ENCODE peak calls at places on chromosome 19, in five cellular contexts. One of them, this sample, is unnamed.

GRCh38 chr19:55645512-55645881 is 2.0 kb downstream of the ZNF581 start:
- DNase-seq in lower lobe of right lung: no peak
- DNase-seq in progenitor cell of endocrine pancreas: no peak
- DNase-seq in upper lobe of left lung: no peak
- DNase-seq in pancreas: no peak
- DNase-seq in this sample: no peak

GRCh38 chr19:12237143-12237839 is 57.4 kb downstream of the ZNF44 start:
- DNase-seq in lower lobe of right lung: no peak
- DNase-seq in progenitor cell of endocrine pancreas: no peak
- DNase-seq in upper lobe of left lung: no peak
- DNase-seq in pancreas: no peak
- DNase-seq in this sample: no peak

GRCh38 chr19:29675650-29676186 is 10.5 kb downstream of the PLEKHF1 start:
- DNase-seq in lower lobe of right lung: no peak
- DNase-seq in progenitor cell of endocrine pancreas: no peak
- DNase-seq in upper lobe of left lung: peak; percentile 11
- DNase-seq in pancreas: no peak
- DNase-seq in this sample: peak; percentile 26

GRCh38 chr19:42471554-42472249 is 29.0 kb upstream of the CXCL17 start:
- DNase-seq in lower lobe of right lung: no peak
- DNase-seq in progenitor cell of endocrine pancreas: no peak
- DNase-seq in upper lobe of left lung: peak; percentile 44
- DNase-seq in pancreas: no peak
- DNase-seq in this sample: no peak

GRCh38 chr19:16143399-16144215 is at the start of gene HSH2D:
- DNase-seq in lower lobe of right lung: peak; percentile 94
- DNase-seq in progenitor cell of endocrine pancreas: no peak
- DNase-seq in upper lobe of left lung: peak; percentile 95
- DNase-seq in pancreas: peak; percentile 87
- DNase-seq in this sample: peak; percentile 94

GRCh38 chr19:40217921-40218890 is at the start of gene TTC9B:
- DNase-seq in lower lobe of right lung: no peak
- DNase-seq in progenitor cell of endocrine pancreas: no peak
- DNase-seq in upper lobe of left lung: no peak
- DNase-seq in pancreas: peak; percentile 61
- DNase-seq in this sample: peak; percentile 64

GRCh38 chr19:41711376-41712261 is 3.2 kb downstream of the CEACAM5 start:
- DNase-seq in lower lobe of right lung: no peak
- DNase-seq in progenitor cell of endocrine pancreas: no peak
- DNase-seq in upper lobe of left lung: no peak
- DNase-seq in pancreas: no peak
- DNase-seq in this sample: no peak

GRCh38 chr19:13738073-13738472 is 26.2 kb upstream of the MRI1 start:
- DNase-seq in lower lobe of right lung: no peak
- DNase-seq in progenitor cell of endocrine pancreas: no peak
- DNase-seq in upper lobe of left lung: no peak
- DNase-seq in pancreas: no peak
- DNase-seq in this sample: no peak

GRCh38 chr19:19997656-19998268 is 41.5 kb downstream of the ZNF682 start:
- DNase-seq in lower lobe of right lung: no peak
- DNase-seq in progenitor cell of endocrine pancreas: no peak
- DNase-seq in upper lobe of left lung: peak; percentile 35
- DNase-seq in pancreas: peak; percentile 81
- DNase-seq in this sample: peak; percentile 70

GRCh38 chr19:23772668-23773063 is 14.0 kb upstream of the ZNF681 start:
- DNase-seq in lower lobe of right lung: no peak
- DNase-seq in progenitor cell of endocrine pancreas: no peak
- DNase-seq in upper lobe of left lung: no peak
- DNase-seq in pancreas: no peak
- DNase-seq in this sample: no peak

GRCh38 chr19:52748336-52748950 is 13.6 kb upstream of the ZNF611 start:
- DNase-seq in lower lobe of right lung: no peak
- DNase-seq in progenitor cell of endocrine pancreas: no peak
- DNase-seq in upper lobe of left lung: no peak
- DNase-seq in pancreas: no peak
- DNase-seq in this sample: peak; percentile 14

GRCh38 chr19:12939292-12939606 is 840 bp downstream of the CALR start:
- DNase-seq in lower lobe of right lung: no peak
- DNase-seq in progenitor cell of endocrine pancreas: no peak
- DNase-seq in upper lobe of left lung: peak; percentile 51
- DNase-seq in pancreas: no peak
- DNase-seq in this sample: peak; percentile 74

GRCh38 chr19:30256510-30256850 is 115.7 kb upstream of the ZNF536 start:
- DNase-seq in lower lobe of right lung: no peak
- DNase-seq in progenitor cell of endocrine pancreas: no peak
- DNase-seq in upper lobe of left lung: no peak
- DNase-seq in pancreas: no peak
- DNase-seq in this sample: no peak

GRCh38 chr19:16199275-16199932 is 1.7 kb downstream of the AP1M1 start:
- DNase-seq in lower lobe of right lung: peak; percentile 71
- DNase-seq in progenitor cell of endocrine pancreas: no peak
- DNase-seq in upper lobe of left lung: peak; percentile 66
- DNase-seq in pancreas: peak; percentile 22
- DNase-seq in this sample: no peak

GRCh38 chr19:15432018-15432494 is 13.3 kb upstream of the AKAP8L start:
- DNase-seq in lower lobe of right lung: no peak
- DNase-seq in progenitor cell of endocrine pancreas: no peak
- DNase-seq in upper lobe of left lung: no peak
- DNase-seq in pancreas: no peak
- DNase-seq in this sample: peak; percentile 55

GRCh38 chr19:2041686-2042484 is 9.2 kb downstream of the MKNK2 start:
- DNase-seq in lower lobe of right lung: peak; percentile 99
- DNase-seq in progenitor cell of endocrine pancreas: peak; percentile 98
- DNase-seq in upper lobe of left lung: peak; percentile 98
- DNase-seq in pancreas: peak; percentile 100
- DNase-seq in this sample: peak; percentile 99

GRCh38 chr19:33621811-33622504 is at the start of gene CHST8:
- DNase-seq in lower lobe of right lung: no peak
- DNase-seq in progenitor cell of endocrine pancreas: peak; percentile 59
- DNase-seq in upper lobe of left lung: no peak
- DNase-seq in pancreas: peak; percentile 85
- DNase-seq in this sample: no peak

GRCh38 chr19:55391702-55392615 is 6.2 kb downstream of the RPL28 start:
- DNase-seq in lower lobe of right lung: no peak
- DNase-seq in progenitor cell of endocrine pancreas: no peak
- DNase-seq in upper lobe of left lung: no peak
- DNase-seq in pancreas: no peak
- DNase-seq in this sample: no peak

GRCh38 chr19:46546194-46546896 is 50.7 kb upstream of the PNMA8B start:
- DNase-seq in lower lobe of right lung: peak; percentile 67
- DNase-seq in progenitor cell of endocrine pancreas: no peak
- DNase-seq in upper lobe of left lung: peak; percentile 84
- DNase-seq in pancreas: no peak
- DNase-seq in this sample: peak; percentile 68

GRCh38 chr19:48670699-48671455 is 1.9 kb downstream of the NTN5 start:
- DNase-seq in lower lobe of right lung: no peak
- DNase-seq in progenitor cell of endocrine pancreas: no peak
- DNase-seq in upper lobe of left lung: no peak
- DNase-seq in pancreas: no peak
- DNase-seq in this sample: no peak
- TF ChIP-seq CTCF in lower lobe of right lung: no peak
- TF ChIP-seq CTCF in progenitor cell of endocrine pancreas: no peak
- TF ChIP-seq CTCF in upper lobe of left lung: no peak
- TF ChIP-seq CTCF in pancreas: no peak
- TF ChIP-seq CTCF in this sample: no peak

GRCh38 chr19:3804429-3804828 is 18.2 kb upstream of the MATK start:
- DNase-seq in lower lobe of right lung: no peak
- DNase-seq in progenitor cell of endocrine pancreas: no peak
- DNase-seq in upper lobe of left lung: no peak
- DNase-seq in pancreas: no peak
- DNase-seq in this sample: no peak
- TF ChIP-seq CTCF in lower lobe of right lung: no peak
- TF ChIP-seq CTCF in progenitor cell of endocrine pancreas: no peak
- TF ChIP-seq CTCF in upper lobe of left lung: no peak
- TF ChIP-seq CTCF in pancreas: no peak
- TF ChIP-seq CTCF in this sample: no peak

DNA sequence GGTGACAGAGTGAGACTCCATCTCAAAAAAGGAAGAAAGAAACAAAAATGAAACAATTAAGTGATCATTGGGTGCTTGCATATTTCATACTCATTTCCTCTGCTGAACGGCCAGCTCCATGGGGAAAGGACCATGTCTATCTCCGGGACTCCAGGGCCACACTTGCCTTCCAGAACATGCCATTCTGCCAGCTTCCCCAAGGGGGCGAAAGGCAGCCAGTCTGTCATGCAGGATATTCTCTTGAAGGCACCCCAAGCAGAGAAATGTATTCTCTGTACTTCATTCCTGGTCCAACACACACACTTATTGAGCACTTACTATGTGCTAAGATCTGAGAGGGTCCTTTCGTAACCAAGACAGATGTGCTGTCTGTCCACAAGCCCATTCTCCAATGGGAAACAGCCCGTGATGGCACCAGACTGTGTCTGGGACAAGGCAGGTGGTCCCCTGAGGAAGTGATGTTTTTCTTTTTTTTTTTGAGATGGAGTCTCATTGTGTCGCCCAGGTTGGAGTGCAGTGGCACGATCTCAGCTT is 10.2 kb upstream of the CARM1 start:
- DNase-seq in lower lobe of right lung: peak; percentile 63
- DNase-seq in progenitor cell of endocrine pancreas: no peak
- DNase-seq in upper lobe of left lung: peak; percentile 56
- DNase-seq in pancreas: no peak
- DNase-seq in this sample: peak; percentile 55
- TF ChIP-seq CTCF in lower lobe of right lung: peak; percentile 43
- TF ChIP-seq CTCF in progenitor cell of endocrine pancreas: peak; percentile 49
- TF ChIP-seq CTCF in upper lobe of left lung: peak; percentile 56
- TF ChIP-seq CTCF in pancreas: peak; percentile 34
- TF ChIP-seq CTCF in this sample: peak; percentile 52

GRCh38 chr19:57632987-57633831 is at the start of gene ZNF211:
- DNase-seq in lower lobe of right lung: peak; percentile 93
- DNase-seq in progenitor cell of endocrine pancreas: peak; percentile 82
- DNase-seq in upper lobe of left lung: peak; percentile 87
- DNase-seq in pancreas: peak; percentile 88
- DNase-seq in this sample: peak; percentile 94
- TF ChIP-seq CTCF in lower lobe of right lung: no peak
- TF ChIP-seq CTCF in progenitor cell of endocrine pancreas: no peak
- TF ChIP-seq CTCF in upper lobe of left lung: no peak
- TF ChIP-seq CTCF in pancreas: no peak
- TF ChIP-seq CTCF in this sample: no peak

GRCh38 chr19:17997969-17998826 is 9.8 kb upstream of the ARRDC2 start:
- DNase-seq in lower lobe of right lung: no peak
- DNase-seq in progenitor cell of endocrine pancreas: no peak
- DNase-seq in upper lobe of left lung: peak; percentile 52
- DNase-seq in pancreas: no peak
- DNase-seq in this sample: no peak
- TF ChIP-seq CTCF in lower lobe of right lung: peak; percentile 14
- TF ChIP-seq CTCF in progenitor cell of endocrine pancreas: peak; percentile 36
- TF ChIP-seq CTCF in upper lobe of left lung: peak; percentile 8
- TF ChIP-seq CTCF in pancreas: no peak
- TF ChIP-seq CTCF in this sample: peak; percentile 45

GRCh38 chr19:37716140-37716539 is 3.4 kb downstream of the ZNF607 start:
- DNase-seq in lower lobe of right lung: no peak
- DNase-seq in progenitor cell of endocrine pancreas: no peak
- DNase-seq in upper lobe of left lung: no peak
- DNase-seq in pancreas: no peak
- DNase-seq in this sample: no peak

GRCh38 chr19:37719111-37719926 is at the start of gene ZNF607:
- DNase-seq in lower lobe of right lung: peak; percentile 91
- DNase-seq in progenitor cell of endocrine pancreas: peak; percentile 93
- DNase-seq in upper lobe of left lung: peak; percentile 89
- DNase-seq in pancreas: peak; percentile 97
- DNase-seq in this sample: peak; percentile 90

GRCh38 chr19:37718357-37718756 is 1.2 kb downstream of the ZNF607 start:
- DNase-seq in lower lobe of right lung: no peak
- DNase-seq in progenitor cell of endocrine pancreas: no peak
- DNase-seq in upper lobe of left lung: no peak
- DNase-seq in pancreas: no peak
- DNase-seq in this sample: no peak

GRCh38 chr19:37725181-37725580 is 5.6 kb upstream of the ZNF607 start:
- DNase-seq in lower lobe of right lung: no peak
- DNase-seq in progenitor cell of endocrine pancreas: no peak
- DNase-seq in upper lobe of left lung: no peak
- DNase-seq in pancreas: no peak
- DNase-seq in this sample: no peak

GRCh38 chr19:37719927-37720265 is 335 bp upstream of the ZNF607 start:
- DNase-seq in lower lobe of right lung: no peak
- DNase-seq in progenitor cell of endocrine pancreas: no peak
- DNase-seq in upper lobe of left lung: no peak
- DNase-seq in pancreas: no peak
- DNase-seq in this sample: no peak
- TF ChIP-seq CTCF in lower lobe of right lung: no peak
- TF ChIP-seq CTCF in progenitor cell of endocrine pancreas: no peak
- TF ChIP-seq CTCF in upper lobe of left lung: no peak
- TF ChIP-seq CTCF in pancreas: no peak
- TF ChIP-seq CTCF in this sample: no peak

DNA sequence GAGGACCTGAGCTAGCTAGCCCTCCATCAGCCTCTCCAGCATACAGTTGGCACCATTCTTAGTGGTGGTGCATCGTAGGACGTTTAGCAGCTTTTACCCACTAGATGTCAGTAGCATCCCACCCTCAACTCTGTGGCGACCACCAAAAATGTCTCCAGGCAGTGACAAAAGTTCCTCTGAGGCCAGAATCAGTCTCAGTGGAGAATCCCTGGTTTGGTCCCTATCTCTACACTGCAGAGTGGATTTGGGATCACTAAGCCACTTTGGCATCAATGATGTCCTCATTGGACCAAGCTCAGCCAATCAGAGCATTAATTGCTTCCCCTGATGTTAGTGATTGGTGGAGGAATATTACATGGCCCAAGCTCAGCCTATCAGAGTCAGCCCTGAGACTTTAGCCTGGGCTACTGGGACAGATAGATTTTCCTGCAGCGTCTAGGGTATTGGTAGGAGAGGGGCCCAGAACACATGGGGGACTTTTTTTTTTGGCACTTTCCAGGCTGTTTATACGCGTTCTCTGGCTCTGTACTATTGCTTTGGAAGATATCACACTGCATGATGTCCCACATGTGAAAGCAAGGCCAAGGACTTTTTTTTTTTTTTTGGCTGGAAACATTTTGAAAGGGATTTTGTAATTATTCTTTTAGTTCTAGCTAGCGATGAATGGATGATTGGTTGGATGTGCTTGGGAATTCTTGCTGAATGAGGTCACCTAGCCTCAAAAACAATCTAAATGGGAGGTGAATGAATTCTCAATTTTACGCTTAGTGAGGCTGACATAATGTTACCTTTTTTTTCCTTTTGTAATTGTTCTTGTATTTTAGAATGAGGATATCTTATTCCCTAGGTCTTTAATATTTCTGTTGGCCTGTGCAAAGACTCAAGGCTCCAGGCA is 7.0 kb downstream of the TMEM221 start:
- DNase-seq in lower lobe of right lung: no peak
- DNase-seq in progenitor cell of endocrine pancreas: no peak
- DNase-seq in upper lobe of left lung: no peak
- DNase-seq in pancreas: no peak
- DNase-seq in this sample: peak; percentile 57
- TF ChIP-seq CTCF in lower lobe of right lung: peak; percentile 25
- TF ChIP-seq CTCF in progenitor cell of endocrine pancreas: peak; percentile 50
- TF ChIP-seq CTCF in upper lobe of left lung: peak; percentile 30
- TF ChIP-seq CTCF in pancreas: no peak
- TF ChIP-seq CTCF in this sample: peak; percentile 71

GRCh38 chr19:51568456-51568855 is 2.6 kb upstream of the ZNF175 start:
- DNase-seq in lower lobe of right lung: no peak
- DNase-seq in progenitor cell of endocrine pancreas: no peak
- DNase-seq in upper lobe of left lung: no peak
- DNase-seq in pancreas: no peak
- DNase-seq in this sample: no peak
- TF ChIP-seq CTCF in lower lobe of right lung: no peak
- TF ChIP-seq CTCF in progenitor cell of endocrine pancreas: no peak
- TF ChIP-seq CTCF in upper lobe of left lung: no peak
- TF ChIP-seq CTCF in pancreas: no peak
- TF ChIP-seq CTCF in this sample: no peak

GRCh38 chr19:6354098-6354674 is 7.1 kb upstream of the CLPP start:
- DNase-seq in lower lobe of right lung: no peak
- DNase-seq in progenitor cell of endocrine pancreas: no peak
- DNase-seq in upper lobe of left lung: no peak
- DNase-seq in pancreas: no peak
- DNase-seq in this sample: no peak
- TF ChIP-seq CTCF in lower lobe of right lung: peak; percentile 48
- TF ChIP-seq CTCF in progenitor cell of endocrine pancreas: peak; percentile 35
- TF ChIP-seq CTCF in upper lobe of left lung: no peak
- TF ChIP-seq CTCF in pancreas: no peak
- TF ChIP-seq CTCF in this sample: peak; percentile 33